ENCODE peak calls at places on chromosomes 4 and X, in five cellular contexts. One of them, this sample, is unnamed. For H3K27me3, the result is how much of the 10 kb centered on the place peaks cover.

GRCh38 chr4:85457752-85458467 is 17.0 kb upstream of the ARHGAP24 start:
- DNase-seq in ascending aorta: no peak
- DNase-seq in sigmoid colon: no peak
- DNase-seq in transverse colon: no peak
- DNase-seq in psoas muscle: no peak
- DNase-seq in this sample: no peak

GRCh38 chr4:155629183-155629825 is 37.3 kb upstream of the GUCY1A1 start:
- DNase-seq in psoas muscle: no peak
- DNase-seq in ascending aorta: no peak
- DNase-seq in transverse colon: no peak
- DNase-seq in sigmoid colon: no peak
- DNase-seq in this sample: no peak

GRCh38 chr4:1992468-1993168 is 16.2 kb downstream of the NELFA start:
- DNase-seq in sigmoid colon: no peak
- DNase-seq in transverse colon: no peak
- DNase-seq in psoas muscle: peak
- DNase-seq in ascending aorta: peak
- DNase-seq in this sample: no peak

GRCh38 chr4:3363411-3364141 is 70.8 kb downstream of the RGS12 start:
- DNase-seq in ascending aorta: no peak
- DNase-seq in sigmoid colon: peak
- DNase-seq in psoas muscle: no peak
- DNase-seq in transverse colon: no peak
- DNase-seq in this sample: no peak

GRCh38 chrX:56812515-56813105 is 83.6 kb downstream of the NBDY start:
- DNase-seq in sigmoid colon: no peak
- DNase-seq in ascending aorta: no peak
- DNase-seq in transverse colon: no peak
- DNase-seq in psoas muscle: no peak
- DNase-seq in this sample: no peak

GRCh38 chr4:56656346-56656643 is 24.8 kb downstream of the HOPX start:
- DNase-seq in transverse colon: peak
- DNase-seq in ascending aorta: no peak
- DNase-seq in sigmoid colon: no peak
- DNase-seq in psoas muscle: peak
- DNase-seq in this sample: no peak

GRCh38 chr4:2698951-2699505 is 57.1 kb downstream of the TNIP2 start:
- DNase-seq in psoas muscle: no peak
- DNase-seq in ascending aorta: no peak
- DNase-seq in sigmoid colon: no peak
- DNase-seq in transverse colon: no peak
- DNase-seq in this sample: no peak

GRCh38 chr4:2961411-2962098 is 1.7 kb downstream of the NOP14 start:
- DNase-seq in psoas muscle: no peak
- DNase-seq in transverse colon: no peak
- DNase-seq in sigmoid colon: no peak
- DNase-seq in ascending aorta: no peak
- DNase-seq in this sample: no peak

GRCh38 chr4:2047781-2048581 is 11.1 kb upstream of the NAT8L start:
- DNase-seq in psoas muscle: no peak
- DNase-seq in ascending aorta: peak
- DNase-seq in transverse colon: no peak
- DNase-seq in sigmoid colon: no peak
- DNase-seq in this sample: no peak

GRCh38 chrX:131783555-131784338 is 239.4 kb upstream of the STK26 start:
- DNase-seq in psoas muscle: peak
- DNase-seq in ascending aorta: peak
- DNase-seq in transverse colon: peak
- DNase-seq in sigmoid colon: peak
- DNase-seq in this sample: peak

GRCh38 chrX:45001038-45001437 is 128.1 kb downstream of the KDM6A start:
- DNase-seq in psoas muscle: no peak
- DNase-seq in transverse colon: no peak
- DNase-seq in sigmoid colon: no peak
- DNase-seq in ascending aorta: no peak
- DNase-seq in this sample: no peak

GRCh38 chrX:129706395-129707072 is 32.2 kb upstream of the XPNPEP2 start:
- DNase-seq in ascending aorta: peak
- DNase-seq in transverse colon: no peak
- DNase-seq in sigmoid colon: no peak
- DNase-seq in psoas muscle: no peak
- DNase-seq in this sample: no peak

GRCh38 chrX:69505772-69506616 is 1.9 kb downstream of the NALF2 start:
- DNase-seq in psoas muscle: no peak
- DNase-seq in ascending aorta: no peak
- DNase-seq in sigmoid colon: no peak
- DNase-seq in transverse colon: no peak
- DNase-seq in this sample: no peak

GRCh38 chr4:113531572-113531971 is 230.0 kb downstream of the CAMK2D start:
- DNase-seq in psoas muscle: no peak
- DNase-seq in sigmoid colon: no peak
- DNase-seq in ascending aorta: no peak
- DNase-seq in transverse colon: no peak
- DNase-seq in this sample: no peak

GRCh38 chr4:3369781-3370660 is 71.7 kb upstream of the HGFAC start:
- DNase-seq in sigmoid colon: peak
- DNase-seq in psoas muscle: peak
- DNase-seq in transverse colon: no peak
- DNase-seq in ascending aorta: no peak
- DNase-seq in this sample: no peak

GRCh38 chr4:88613417-88613875 is 21.2 kb downstream of the HERC3 start:
- DNase-seq in ascending aorta: no peak
- DNase-seq in psoas muscle: no peak
- DNase-seq in transverse colon: no peak
- DNase-seq in sigmoid colon: no peak
- DNase-seq in this sample: no peak

GRCh38 chrX:14398725-14399124 is 130.6 kb upstream of the GLRA2 start:
- DNase-seq in ascending aorta: no peak
- DNase-seq in transverse colon: peak
- DNase-seq in psoas muscle: no peak
- DNase-seq in sigmoid colon: no peak
- DNase-seq in this sample: no peak

GRCh38 chrX:53678667-53679066 is 7.9 kb downstream of the HUWE1 start:
- DNase-seq in ascending aorta: no peak
- DNase-seq in psoas muscle: no peak
- DNase-seq in transverse colon: no peak
- DNase-seq in sigmoid colon: no peak
- DNase-seq in this sample: no peak

GRCh38 chr4:35771571-35771970 is 472.7 kb downstream of the ARAP2 start:
- DNase-seq in psoas muscle: no peak
- DNase-seq in ascending aorta: no peak
- DNase-seq in sigmoid colon: no peak
- DNase-seq in transverse colon: no peak
- DNase-seq in this sample: no peak

GRCh38 chr4:147899512-147899911 is 167.6 kb downstream of the ARHGAP10 start:
- DNase-seq in ascending aorta: no peak
- DNase-seq in sigmoid colon: no peak
- DNase-seq in psoas muscle: no peak
- DNase-seq in transverse colon: no peak
- DNase-seq in this sample: no peak

GRCh38 chr4:139015948-139016451 is 419 bp downstream of the NOCT start:
- DNase-seq in transverse colon: peak
- DNase-seq in psoas muscle: no peak
- DNase-seq in ascending aorta: peak
- DNase-seq in sigmoid colon: no peak
- DNase-seq in this sample: no peak

GRCh38 chrX:7076245-7076661 is 71.3 kb upstream of the STS start:
- DNase-seq in sigmoid colon: no peak
- DNase-seq in psoas muscle: peak
- DNase-seq in ascending aorta: no peak
- DNase-seq in transverse colon: no peak
- DNase-seq in this sample: no peak

GRCh38 chrX:18558799-18559198 is 113.1 kb downstream of the RS1 start:
- DNase-seq in ascending aorta: no peak
- DNase-seq in transverse colon: no peak
- DNase-seq in sigmoid colon: no peak
- DNase-seq in psoas muscle: no peak
- DNase-seq in this sample: no peak

GRCh38 chr4:125551967-125552366 is 237.2 kb downstream of the FAT4 start:
- DNase-seq in transverse colon: no peak
- DNase-seq in sigmoid colon: no peak
- DNase-seq in psoas muscle: no peak
- DNase-seq in ascending aorta: no peak
- DNase-seq in this sample: no peak

GRCh38 chrX:23403849-23404248 is 69.2 kb downstream of the PTCHD1 start:
- DNase-seq in ascending aorta: no peak
- DNase-seq in sigmoid colon: no peak
- DNase-seq in transverse colon: no peak
- DNase-seq in psoas muscle: no peak
- DNase-seq in this sample: no peak

GRCh38 chr4:16764622-16765021 is 133.8 kb downstream of the LDB2 start:
- DNase-seq in sigmoid colon: no peak
- DNase-seq in ascending aorta: no peak
- DNase-seq in transverse colon: no peak
- DNase-seq in psoas muscle: no peak
- DNase-seq in this sample: no peak

GRCh38 chr4:86595426-86595805 is 1.3 kb downstream of the PTPN13 start:
- DNase-seq in sigmoid colon: no peak
- DNase-seq in transverse colon: no peak
- DNase-seq in ascending aorta: no peak
- DNase-seq in psoas muscle: no peak
- DNase-seq in this sample: no peak

GRCh38 chrX:5957506-5957905 is 271.2 kb downstream of the NLGN4X start:
- DNase-seq in sigmoid colon: no peak
- DNase-seq in transverse colon: no peak
- DNase-seq in ascending aorta: no peak
- DNase-seq in psoas muscle: no peak
- DNase-seq in this sample: no peak

GRCh38 chr4:124934921-124935320 is 222.4 kb upstream of the ANKRD50 start:
- DNase-seq in transverse colon: no peak
- DNase-seq in psoas muscle: no peak
- DNase-seq in sigmoid colon: no peak
- DNase-seq in ascending aorta: no peak
- DNase-seq in this sample: no peak

GRCh38 chr4:11487876-11488545 is 59.3 kb upstream of the HS3ST1 start:
- DNase-seq in sigmoid colon: no peak
- DNase-seq in psoas muscle: no peak
- DNase-seq in ascending aorta: no peak
- DNase-seq in transverse colon: no peak
- DNase-seq in this sample: no peak

GRCh38 chr4:57083107-57083506 is 27.1 kb downstream of the IGFBP7 start:
- DNase-seq in transverse colon: no peak
- DNase-seq in sigmoid colon: no peak
- DNase-seq in ascending aorta: no peak
- DNase-seq in psoas muscle: no peak
- DNase-seq in this sample: no peak

GRCh38 chr4:108159845-108160244 is 8.9 kb downstream of the LEF1 start:
- DNase-seq in psoas muscle: no peak
- DNase-seq in transverse colon: no peak
- DNase-seq in ascending aorta: no peak
- DNase-seq in sigmoid colon: no peak
- DNase-seq in this sample: no peak
- H3K4me3 ChIP-seq in psoas muscle: no peak
- H3K4me3 ChIP-seq in transverse colon: no peak
- H3K4me3 ChIP-seq in ascending aorta: no peak
- H3K4me3 ChIP-seq in sigmoid colon: no peak
- H3K4me3 ChIP-seq in this sample: no peak

DNA sequence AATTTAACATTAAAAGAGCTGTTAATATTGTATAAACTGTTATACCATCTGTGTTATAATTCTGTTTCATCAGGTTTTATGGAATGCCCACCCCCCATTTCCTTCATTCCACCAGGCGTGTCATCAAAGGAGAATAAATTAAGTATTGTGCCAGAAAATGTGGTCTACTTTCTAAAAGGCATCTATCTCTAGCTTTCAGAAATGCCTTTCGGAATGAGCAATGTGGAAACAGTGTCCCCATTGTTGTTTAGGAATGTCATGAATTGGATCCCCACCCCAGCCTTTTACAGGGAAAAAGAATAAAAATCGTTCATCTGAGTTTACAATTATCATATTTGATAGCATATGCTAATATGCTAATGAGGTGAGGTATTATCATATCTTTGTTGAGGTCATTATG is 56.4 kb upstream of the CCDC160 start:
- DNase-seq in transverse colon: no peak
- DNase-seq in psoas muscle: no peak
- DNase-seq in sigmoid colon: no peak
- DNase-seq in ascending aorta: no peak
- DNase-seq in this sample: no peak
- H3K27me3 ChIP-seq in transverse colon: under half
- H3K27me3 ChIP-seq in psoas muscle: under half
- H3K27me3 ChIP-seq in sigmoid colon: under half
- H3K27me3 ChIP-seq in ascending aorta: under half
- H3K27me3 ChIP-seq in this sample: under half

GRCh38 chrX:85052636-85053343 is 49.1 kb downstream of the APOOL start:
- DNase-seq in ascending aorta: no peak
- DNase-seq in sigmoid colon: no peak
- DNase-seq in psoas muscle: no peak
- DNase-seq in transverse colon: no peak
- DNase-seq in this sample: no peak
- TF ChIP-seq CTCF in ascending aorta: peak
- TF ChIP-seq CTCF in sigmoid colon: peak
- TF ChIP-seq CTCF in psoas muscle: peak
- TF ChIP-seq CTCF in transverse colon: no peak
- TF ChIP-seq CTCF in this sample: peak

GRCh38 chr4:75845992-75846391 is 56.3 kb downstream of the PPEF2 start:
- DNase-seq in transverse colon: no peak
- DNase-seq in ascending aorta: no peak
- DNase-seq in psoas muscle: no peak
- DNase-seq in sigmoid colon: no peak
- DNase-seq in this sample: no peak

GRCh38 chr4:75844151-75844662 is 58.0 kb downstream of the PPEF2 start:
- DNase-seq in psoas muscle: no peak
- DNase-seq in ascending aorta: no peak
- DNase-seq in transverse colon: no peak
- DNase-seq in sigmoid colon: no peak
- DNase-seq in this sample: no peak

GRCh38 chr4:75843596-75843995 is 58.7 kb downstream of the PPEF2 start:
- DNase-seq in transverse colon: no peak
- DNase-seq in sigmoid colon: no peak
- DNase-seq in ascending aorta: no peak
- DNase-seq in psoas muscle: no peak
- DNase-seq in this sample: no peak

DNA sequence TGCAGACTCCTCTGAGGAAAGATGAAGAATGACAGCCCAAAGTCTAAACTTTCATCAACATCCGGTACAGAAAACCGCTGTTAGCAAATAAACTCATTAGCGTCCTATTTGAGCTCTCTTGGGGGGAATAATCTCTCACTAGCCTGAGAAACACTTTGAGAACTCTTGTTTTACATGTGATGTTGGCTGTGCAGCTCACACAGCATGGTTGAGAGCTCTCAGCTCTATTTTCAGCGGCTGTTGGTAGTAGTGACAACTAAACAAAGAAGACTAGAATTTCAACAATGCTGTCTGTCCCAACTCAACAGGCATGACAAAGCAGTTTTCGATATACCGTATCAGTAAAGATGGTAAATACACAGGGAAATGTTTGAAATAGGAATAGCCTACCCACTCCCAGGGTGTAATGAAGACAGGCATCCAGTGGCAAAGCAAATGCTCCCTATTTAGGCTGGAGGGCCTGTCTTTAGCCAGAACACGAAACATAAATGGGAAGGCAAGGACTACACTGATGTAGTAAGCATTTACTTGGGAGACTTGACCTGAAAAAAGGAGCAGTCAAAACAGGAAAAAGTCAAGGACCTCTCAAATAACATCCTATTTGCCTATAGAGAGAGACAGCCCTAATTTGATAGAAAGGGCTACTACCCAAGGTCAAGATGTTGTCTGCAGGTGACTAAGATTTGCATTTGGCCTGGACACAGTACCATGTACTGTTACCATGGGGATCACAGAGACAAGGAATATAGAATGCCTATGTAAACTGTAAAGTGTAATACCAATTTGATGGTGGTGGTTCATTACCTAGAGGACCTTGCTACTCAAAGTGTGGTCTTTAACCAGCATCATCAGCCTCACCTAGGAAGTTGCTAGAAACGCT is 60.4 kb downstream of the PPEF2 start:
- DNase-seq in transverse colon: no peak
- DNase-seq in sigmoid colon: no peak
- DNase-seq in psoas muscle: no peak
- DNase-seq in ascending aorta: no peak
- DNase-seq in this sample: no peak
- H3K4me3 ChIP-seq in transverse colon: no peak
- H3K4me3 ChIP-seq in sigmoid colon: no peak
- H3K4me3 ChIP-seq in psoas muscle: no peak
- H3K4me3 ChIP-seq in ascending aorta: no peak
- H3K4me3 ChIP-seq in this sample: no peak

This sample was measured in GM06990.